ENCODE peak calls at places on chromosomes 11 and 22, in six cellular contexts. Y is HL-60, O is pancreas, T is OCI-LY7, X is AG09309, V is tibial nerve. G is an unnamed sample.

GRCh38 chr22:23013612-23014011 is 56.7 kb upstream of the GNAZ start:
- DNase-seq in Y (no peak), V (no peak), X (no peak), T (no peak), O (no peak), G (no peak)

GRCh38 chr11:67409781-67410368 is 5.6 kb upstream of the CARNS1 start:
- DNase-seq in O (peak), V (no peak), X (no peak), T (peak), Y (no peak), G (no peak)

GRCh38 chr22:47053865-47054185 is 291.4 kb downstream of the TBC1D22A start:
- DNase-seq in V (no peak), Y (no peak), O (peak), T (no peak), X (no peak), G (peak)

GRCh38 chr11:70630816-70631623 is 232.7 kb downstream of the CTTN start:
- DNase-seq in Y (no peak), O (no peak), T (no peak), X (no peak), V (no peak), G (no peak)

GRCh38 chr11:20112291-20113146 is 47.8 kb downstream of the DBX1 start:
- DNase-seq in Y (peak), X (peak), T (no peak), O (peak), V (peak), G (peak)

GRCh38 chr11:22666700-22667439 is 459 bp downstream of the GAS2 start:
- DNase-seq in V (no peak), X (no peak), O (peak), T (no peak), Y (no peak), G (peak)

GRCh38 chr11:65321828-65322495 is 7.3 kb downstream of the CDC42EP2 start:
- DNase-seq in T (no peak), Y (no peak), O (peak), V (no peak), X (no peak), G (no peak)

GRCh38 chr11:64767344-64768299 is 7.8 kb upstream of the PYGM start:
- DNase-seq in O (peak), X (no peak), Y (no peak), T (peak), V (peak), G (peak)

GRCh38 chr22:50209893-50210292 is 9.1 kb downstream of the SELENOO start:
- DNase-seq in O (peak), X (no peak), Y (no peak), T (peak), V (peak), G (peak)

GRCh38 chr11:46894506-46894905 is 23.8 kb downstream of the LRP4 start:
- DNase-seq in O (no peak), X (no peak), T (no peak), V (no peak), Y (no peak), G (no peak)

GRCh38 chr11:58776891-58777451 is 45.2 kb upstream of the GLYAT start:
- DNase-seq in T (no peak), V (no peak), X (no peak), O (no peak), Y (peak), G (no peak)

GRCh38 chr22:39444937-39445465 is 11.8 kb upstream of the MGAT3 start:
- DNase-seq in Y (no peak), T (no peak), O (no peak), X (no peak), V (no peak), G (no peak)

GRCh38 chr11:7546324-7546791 is 32.6 kb downstream of the PPFIBP2 start:
- DNase-seq in X (no peak), T (no peak), O (no peak), V (no peak), Y (no peak), G (no peak)

GRCh38 chr11:9760180-9760550 is 96.3 kb downstream of the SWAP70 start:
- DNase-seq in Y (no peak), V (peak), O (peak), X (peak), T (no peak), G (peak)

GRCh38 chr22:17570851-17571631 is 7.7 kb downstream of the SLC25A18 start:
- DNase-seq in X (no peak), T (no peak), Y (no peak), O (peak), V (peak), G (peak)

GRCh38 chr11:35145249-35145648 is 6.3 kb downstream of the CD44 start:
- DNase-seq in T (no peak), X (no peak), O (peak), V (no peak), Y (peak), G (no peak)

GRCh38 chr22:20055144-20055543 is 24.9 kb upstream of the DGCR8 start:
- DNase-seq in O (no peak), Y (no peak), V (no peak), T (no peak), X (no peak), G (no peak)

GRCh38 chr11:70456921-70457532 is 58.7 kb downstream of the CTTN start:
- DNase-seq in V (no peak), O (no peak), X (no peak), Y (no peak), T (no peak), G (peak)

GRCh38 chr11:128421577-128421976 is 165.8 kb downstream of the ETS1 start:
- DNase-seq in O (no peak), X (no peak), Y (no peak), T (no peak), V (no peak), G (peak)

GRCh38 chr11:46912526-46913150 is 5.7 kb downstream of the LRP4 start:
- DNase-seq in X (no peak), Y (no peak), O (no peak), V (no peak), T (no peak), G (no peak)

GRCh38 chr11:72353861-72354260 is 80.5 kb downstream of the CLPB start:
- DNase-seq in O (no peak), T (no peak), Y (no peak), X (no peak), V (peak), G (no peak)

GRCh38 chr11:113974741-113975470 is at the start of gene HTR3A:
- DNase-seq in V (no peak), Y (no peak), T (no peak), X (no peak), O (peak), G (peak)

GRCh38 chr11:113977071-113977490 is 2.2 kb downstream of the HTR3A start:
- DNase-seq in V (no peak), O (no peak), Y (no peak), T (peak), X (no peak), G (no peak)

GRCh38 chr11:113982306-113982705 is 7.4 kb downstream of the HTR3A start:
- DNase-seq in T (no peak), V (no peak), O (no peak), X (no peak), Y (no peak), G (no peak)

GRCh38 chr11:113979427-113979826 is 4.5 kb downstream of the HTR3A start:
- DNase-seq in Y (no peak), O (no peak), T (no peak), X (no peak), V (no peak), G (no peak)

GRCh38 chr11:113977701-113978100 is 2.8 kb downstream of the HTR3A start:
- DNase-seq in V (no peak), T (no peak), O (no peak), Y (no peak), X (no peak), G (no peak)
- H3K4me3 ChIP-seq in V (no peak), T (no peak), O (no peak), Y (no peak), X (no peak), G (no peak)

GRCh38 chr11:77518471-77518870 is 44.6 kb upstream of the PAK1 start:
- DNase-seq in T (no peak), X (no peak), Y (no peak), O (no peak), V (no peak), G (no peak)

GRCh38 chr11:77517753-77518152 is 43.9 kb upstream of the PAK1 start:
- DNase-seq in T (no peak), X (no peak), V (no peak), O (no peak), Y (no peak), G (no peak)

GRCh38 chr11:77515483-77515882 is 41.6 kb upstream of the PAK1 start:
- DNase-seq in V (no peak), T (no peak), O (no peak), X (no peak), Y (no peak), G (no peak)

GRCh38 chr11:77515063-77515462 is 41.2 kb upstream of the PAK1 start:
- DNase-seq in X (no peak), O (no peak), Y (no peak), T (no peak), V (no peak), G (no peak)

DNA sequence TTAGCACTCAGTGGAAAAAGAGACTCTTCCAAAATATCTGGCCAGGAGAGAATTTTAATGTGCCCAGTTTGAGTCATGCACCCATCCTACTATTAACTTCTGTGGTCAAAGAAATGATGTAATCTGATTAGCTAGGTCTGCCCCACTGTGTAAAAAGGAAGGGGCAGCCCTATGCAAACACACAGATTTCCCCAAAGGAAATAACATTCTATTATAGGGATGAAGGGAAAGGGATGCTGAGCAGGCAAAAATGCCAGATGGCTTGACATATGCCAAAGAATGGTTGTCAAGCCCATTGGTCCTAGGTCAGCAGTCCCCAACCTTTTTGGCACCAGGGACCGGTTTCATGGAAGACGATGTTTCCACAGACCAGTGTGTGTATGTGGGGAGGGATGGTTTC is 43.3 kb upstream of the PAK1 start:
- DNase-seq in O (no peak), T (no peak), X (no peak), Y (no peak), V (no peak), G (no peak)
- TF ChIP-seq CTCF in O (no peak), T (no peak), X (no peak), Y (no peak), V (no peak), G (no peak)

GRCh38 chr11:2533642-2534115 is 88.9 kb downstream of the KCNQ1 start:
- DNase-seq in T (no peak), V (peak), O (peak), X (peak), Y (peak), G (peak)
- H3K4me3 ChIP-seq in T (no peak), V (no peak), O (no peak), X (no peak), Y (no peak), G (no peak)

GRCh38 chr22:45317551-45318167 is 7.9 kb downstream of the FAM118A start:
- DNase-seq in V (peak), Y (no peak), O (no peak), T (no peak), X (peak), G (peak)
- TF ChIP-seq CTCF in V (peak), Y (no peak), O (no peak), T (no peak), X (peak), G (peak)

GRCh38 chr11:14331476-14332136 is 27.4 kb downstream of the RRAS2 start:
- DNase-seq in O (no peak), Y (no peak), X (no peak), V (no peak), T (no peak), G (no peak)

GRCh38 chr11:14323118-14323676 is 35.8 kb downstream of the RRAS2 start:
- DNase-seq in V (no peak), X (no peak), T (no peak), O (no peak), Y (no peak), G (no peak)

GRCh38 chr11:14322510-14322909 is 36.5 kb downstream of the RRAS2 start:
- DNase-seq in Y (no peak), V (no peak), O (no peak), X (no peak), T (no peak), G (no peak)

GRCh38 chr11:14329702-14330101 is 29.3 kb downstream of the RRAS2 start:
- DNase-seq in V (no peak), O (no peak), Y (no peak), X (no peak), T (no peak), G (no peak)

GRCh38 chr11:14327105-14327504 is 31.9 kb downstream of the RRAS2 start:
- DNase-seq in V (no peak), T (no peak), X (no peak), O (no peak), Y (no peak), G (no peak)
- H3K4me3 ChIP-seq in V (no peak), T (no peak), X (no peak), O (no peak), Y (no peak), G (no peak)

DNA sequence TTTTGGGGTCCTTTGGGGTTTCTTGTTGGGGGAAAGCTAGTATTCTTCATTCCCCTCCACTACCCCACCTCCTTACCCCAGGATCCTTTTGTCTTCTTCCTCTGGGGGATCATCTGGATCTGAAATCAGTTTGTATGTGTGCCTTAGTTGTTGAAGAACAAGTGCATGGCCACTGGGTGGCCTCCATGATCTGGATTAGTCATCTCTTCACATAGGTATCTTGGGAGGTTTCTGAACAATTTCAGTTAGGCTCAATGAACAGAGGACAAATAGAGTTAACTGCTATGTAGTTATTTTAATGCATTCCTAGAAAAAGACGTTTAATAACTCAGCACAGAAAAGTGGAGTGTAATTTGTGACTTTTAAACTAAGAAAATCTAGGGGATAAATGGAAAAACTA is 7.1 kb upstream of the VWA5A start:
- DNase-seq in V (no peak), O (no peak), Y (peak), X (no peak), T (peak), G (peak)
- TF ChIP-seq CTCF in V (no peak), O (no peak), Y (no peak), X (peak), T (peak), G (peak)